ENCODE peak calls at places on chromosome 20, in nine cellular contexts. K, B, E, L, Y, U, W, H and A are unnamed samples.
A peak's percentile ranks its signal among the peaks of the same experiment; 100 is the strongest.

GRCh38 chr20:41935259-41935791 is 317.1 kb upstream of the CHD6 start:
- DNase-seq in K (no peak), B (no peak), E (no peak), L (no peak), Y (no peak), U (no peak), W (no peak), H (no peak), A (no peak)

GRCh38 chr20:5691918-5692618 is 58.1 kb upstream of the SHLD1 start:
- DNase-seq in K (no peak), B (no peak), E (no peak), L (no peak), Y (no peak), U (no peak), W (peak; percentile 39), H (no peak), A (no peak)

GRCh38 chr20:1033751-1034419 is 31.8 kb upstream of the RSPO4 start:
- DNase-seq in K (no peak), B (no peak), E (peak; percentile 75), L (peak; percentile 39), Y (no peak), U (no peak), W (no peak), H (no peak), A (no peak)

GRCh38 chr20:32315885-32316284 is 38.4 kb downstream of the KIF3B start:
- DNase-seq in K (no peak), B (peak; percentile 87), E (no peak), L (no peak), Y (no peak), U (no peak), W (no peak), H (no peak), A (no peak)

GRCh38 chr20:15639839-15640238 is 933.4 kb downstream of the KIF16B start:
- DNase-seq in K (no peak), B (no peak), E (no peak), L (no peak), Y (no peak), U (no peak), W (no peak), H (no peak), A (no peak)

GRCh38 chr20:22462975-22463914 is 121.1 kb downstream of the FOXA2 start:
- DNase-seq in K (no peak), B (no peak), E (no peak), L (no peak), Y (no peak), U (no peak), W (no peak), H (no peak), A (no peak)

GRCh38 chr20:62739067-62739466 is 30.4 kb downstream of the NTSR1 start:
- DNase-seq in K (peak; percentile 28), B (no peak), E (peak; percentile 60), L (no peak), Y (no peak), U (no peak), W (no peak), H (no peak), A (no peak)

GRCh38 chr20:31514154-31515071 is at the start of gene HM13:
- DNase-seq in K (peak; percentile 96), B (peak; percentile 94), E (peak; percentile 95), L (peak; percentile 96), Y (peak; percentile 92), U (peak; percentile 93), W (peak; percentile 95), H (peak; percentile 94), A (peak; percentile 93)

GRCh38 chr20:32480361-32481199 is 104.6 kb downstream of the NOL4L start:
- DNase-seq in K (no peak), B (no peak), E (no peak), L (no peak), Y (no peak), U (no peak), W (no peak), H (no peak), A (peak; percentile 43)

GRCh38 chr20:47243003-47243402 is 113.5 kb downstream of the ZMYND8 start:
- DNase-seq in K (no peak), B (no peak), E (no peak), L (no peak), Y (no peak), U (no peak), W (no peak), H (no peak), A (no peak)

GRCh38 chr20:8449120-8449519 is 317.1 kb downstream of the PLCB1 start:
- DNase-seq in K (no peak), B (no peak), E (no peak), L (no peak), Y (no peak), U (no peak), W (no peak), H (no peak), A (no peak)

GRCh38 chr20:51327251-51327841 is 215.2 kb downstream of the NFATC2 start:
- DNase-seq in K (no peak), B (no peak), E (no peak), L (peak; percentile 76), Y (no peak), U (no peak), W (no peak), H (no peak), A (no peak)

GRCh38 chr20:41004561-41005360 is 23.9 kb upstream of the TOP1 start:
- DNase-seq in K (no peak), B (no peak), E (peak; percentile 22), L (no peak), Y (peak; percentile 67), U (no peak), W (no peak), H (peak; percentile 39), A (no peak)

GRCh38 chr20:53914861-53915458 is 155.4 kb downstream of the BCAS1 start:
- DNase-seq in K (no peak), B (no peak), E (no peak), L (no peak), Y (no peak), U (no peak), W (no peak), H (no peak), A (no peak)

DNA sequence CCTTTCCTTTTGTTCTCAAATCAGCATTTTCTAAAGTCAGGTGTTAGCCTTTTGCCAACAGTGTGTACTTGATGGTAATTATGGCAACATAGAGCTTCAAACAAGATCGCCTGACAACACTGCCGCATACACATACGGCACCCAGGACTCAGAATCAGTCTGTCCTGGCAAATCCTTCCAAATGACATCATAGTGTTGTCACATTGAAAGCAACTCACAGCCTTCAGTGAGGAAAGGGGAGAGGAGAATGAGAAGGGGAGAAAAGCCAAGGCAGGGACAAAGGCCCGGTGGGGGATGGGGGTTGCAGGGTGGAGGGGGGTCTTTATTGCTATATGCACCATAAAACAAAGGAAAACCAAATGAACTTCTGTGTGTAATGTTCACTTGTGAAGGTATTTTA is 65.7 kb upstream of the PTGIS start:
- DNase-seq in K (no peak), B (no peak), E (no peak), L (no peak), Y (no peak), U (no peak), W (peak; percentile 3), H (no peak), A (no peak)
- H3K4me1 ChIP-seq in K (peaks cover 2% of the 10 kb centered on the region), B (peaks cover 10% of the 10 kb centered on the region), E (peaks cover 27% of the 10 kb centered on the region), L (peaks cover 2% of the 10 kb centered on the region), Y (peaks cover 44% of the 10 kb centered on the region), U (no peaks in the 10 kb centered on the region), W (peaks cover 20% of the 10 kb centered on the region), H (peaks cover 24% of the 10 kb centered on the region), A (peaks cover 21% of the 10 kb centered on the region)

DNA sequence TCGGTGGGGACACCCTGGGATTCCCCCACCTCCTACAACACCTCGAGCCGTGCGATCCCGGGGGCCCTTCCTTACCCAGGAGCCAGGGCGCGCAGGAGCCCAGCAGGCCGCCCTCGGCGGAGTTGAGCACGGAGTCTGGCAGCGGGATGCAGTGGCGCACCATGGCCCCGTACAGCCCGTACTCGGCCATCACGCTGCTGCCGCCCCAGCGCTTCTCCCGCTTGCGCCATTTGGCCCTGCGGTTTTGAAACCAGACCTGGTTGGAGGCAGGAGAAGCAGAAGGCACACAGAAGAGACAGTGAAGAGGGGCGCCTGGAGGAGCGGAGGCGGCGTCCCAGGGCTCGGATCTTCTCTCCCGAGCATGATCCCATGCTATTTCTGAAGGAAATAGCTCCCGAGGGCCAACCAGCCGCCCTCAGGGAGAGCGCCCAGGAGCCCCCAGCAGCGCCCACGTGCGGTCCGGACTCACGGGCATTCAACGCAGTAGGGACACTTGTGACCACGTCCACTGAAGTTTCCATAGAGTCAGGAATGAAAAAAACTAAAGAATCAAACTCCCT is 4.3 kb downstream of the VSX1 start:
- DNase-seq in K (peak; percentile 67), B (peak; percentile 11), E (peak; percentile 86), L (no peak), Y (peak; percentile 72), U (no peak), W (no peak), H (peak; percentile 49), A (no peak)
- H3K4me3 ChIP-seq in K (no peak overlapping the region), B (no peak overlapping the region), E (peak overlapping the region; percentile 28), L (peak overlapping the region; percentile 53), Y (peak overlapping the region; percentile 47), U (peak overlapping the region; percentile 10), W (no peak overlapping the region), H (peak overlapping the region; percentile 35), A (no peak overlapping the region)

DNA sequence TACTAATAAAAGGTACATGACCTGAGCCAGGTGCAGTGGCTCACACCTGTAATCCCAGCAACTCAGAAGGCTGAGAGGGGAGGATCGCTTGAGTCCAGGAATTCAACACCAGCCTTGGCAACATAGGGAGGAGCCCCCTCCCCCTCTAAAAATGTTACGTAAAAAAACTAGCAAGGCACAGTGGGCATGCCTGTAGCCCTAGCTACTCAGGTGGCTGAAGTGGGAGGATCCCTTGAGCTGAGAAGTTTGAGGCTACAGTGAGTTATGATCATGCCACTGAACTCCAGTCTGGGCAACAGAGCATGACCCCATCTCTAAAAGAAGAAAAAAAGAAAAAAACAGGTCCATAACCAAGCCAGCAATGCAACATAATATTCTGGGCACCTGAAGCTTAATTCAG is 186.0 kb upstream of the RIN2 start:
- DNase-seq in K (no peak), B (no peak), E (no peak), L (no peak), Y (no peak), U (no peak), W (peak; percentile 25), H (no peak), A (no peak)
- H3K4me1 ChIP-seq in K (no peaks in the 10 kb centered on the region), B (no peaks in the 10 kb centered on the region), E (no peaks in the 10 kb centered on the region), L (no peaks in the 10 kb centered on the region), Y (no peaks in the 10 kb centered on the region), U (no peaks in the 10 kb centered on the region), W (peaks cover 23% of the 10 kb centered on the region), H (no peaks in the 10 kb centered on the region), A (no peaks in the 10 kb centered on the region)

GRCh38 chr20:38164069-38164468 is 1.0 kb downstream of the TGM2 start:
- DNase-seq in K (peak; percentile 53), B (no peak), E (no peak), L (no peak), Y (no peak), U (no peak), W (no peak), H (no peak), A (no peak)

GRCh38 chr20:38164624-38165088 is 414 bp downstream of the TGM2 start:
- DNase-seq in K (peak; percentile 78), B (no peak), E (no peak), L (no peak), Y (no peak), U (no peak), W (no peak), H (no peak), A (no peak)

GRCh38 chr20:38166707-38167233 is 1.7 kb upstream of the TGM2 start:
- DNase-seq in K (no peak), B (no peak), E (peak; percentile 58), L (no peak), Y (no peak), U (no peak), W (no peak), H (no peak), A (no peak)

GRCh38 chr20:38165966-38166706 is 1.1 kb upstream of the TGM2 start:
- DNase-seq in K (peak; percentile 50), B (no peak), E (peak; percentile 38), L (no peak), Y (no peak), U (no peak), W (no peak), H (no peak), A (no peak)

GRCh38 chr20:38165089-38165965 is at the start of gene TGM2:
- DNase-seq in K (peak; percentile 95), B (peak; percentile 80), E (peak; percentile 94), L (peak; percentile 91), Y (peak; percentile 82), U (peak; percentile 90), W (peak; percentile 52), H (peak; percentile 87), A (peak; percentile 73)
- H3K4me3 ChIP-seq in K (peak within 1 kb of the TSS; percentile 79), B (no peak within 1 kb of the TSS), E (peak within 1 kb of the TSS; percentile 63), L (peak within 1 kb of the TSS; percentile 75), Y (peak within 1 kb of the TSS; percentile 77), U (peak within 1 kb of the TSS; percentile 63), W (no peak within 1 kb of the TSS), H (peak within 1 kb of the TSS; percentile 56), A (no peak within 1 kb of the TSS)